ENCODE peak calls at places on chromosomes 13 and 19, in six cellular contexts. U is substantia nigra, L is left ventricle myocardium inferior, W is tibial artery, Q is ascending aorta, P is NCI-H460. I is an unnamed sample.

GRCh38 chr19:29303035-29303706 is 90.2 kb upstream of the UQCRFS1 start:
- DNase-seq in W (no peak), Q (no peak), L (no peak), U (no peak), P (no peak), I (no peak)

GRCh38 chr19:44694184-44694579 is 4.8 kb upstream of the CEACAM16 start:
- DNase-seq in Q (no peak), P (no peak), U (no peak), W (no peak), L (no peak), I (no peak)

GRCh38 chr19:35346193-35347052 is 1.3 kb upstream of the FFAR1 start:
- DNase-seq in U (no peak), P (no peak), L (no peak), W (peak), Q (peak), I (peak)

GRCh38 chr13:31105020-31105800 is 56.5 kb downstream of the HSPH1 start:
- DNase-seq in L (no peak), P (no peak), W (no peak), Q (peak), U (no peak), I (no peak)

GRCh38 chr19:6271721-6272410 is 7.9 kb downstream of the MLLT1 start:
- DNase-seq in W (peak), U (no peak), P (no peak), Q (peak), L (peak), I (peak)

GRCh38 chr13:113365551-113365971 is 1.6 kb upstream of the GRTP1 start:
- DNase-seq in Q (peak), P (no peak), L (no peak), W (peak), U (no peak), I (no peak)

GRCh38 chr19:18919086-18919894 is at the start of the genes COPE and DDX49:
- DNase-seq in Q (peak), P (peak), W (peak), L (peak), U (peak), I (peak)

GRCh38 chr13:111388851-111389500 is 68.5 kb downstream of the TEX29 start:
- DNase-seq in L (no peak), Q (no peak), P (no peak), W (peak), U (no peak), I (peak)

GRCh38 chr19:49613374-49613773 is 22.4 kb downstream of the PRR12 start:
- DNase-seq in P (no peak), U (no peak), W (no peak), Q (no peak), L (no peak), I (no peak)

GRCh38 chr19:46221981-46222610 is 7.4 kb upstream of the IGFL1 start:
- DNase-seq in L (peak), W (peak), U (no peak), Q (peak), P (peak), I (peak)

GRCh38 chr19:16268676-16269319 is 55.8 kb upstream of the KLF2 start:
- DNase-seq in L (no peak), U (no peak), W (no peak), Q (no peak), P (no peak), I (no peak)

GRCh38 chr13:33227927-33228644 is 57.5 kb downstream of the STARD13 start:
- DNase-seq in Q (no peak), W (no peak), L (no peak), P (no peak), U (no peak), I (no peak)

I was measured in head of caudate nucleus.